ENCODE peak calls at places on chromosome 20, in six cellular contexts. X is lung, U is breast epithelium, Q is aorta, Z is gastrocnemius medialis, E is psoas muscle. N is an unnamed sample. For H3K9me3, the result is how much of the 10 kb centered on the place peaks cover.

GRCh38 chr20:973785-974194 is 28.3 kb downstream of the RSPO4 start:
- DNase-seq in Q (no peak), E (no peak), U (no peak), Z (no peak), X (peak), N (no peak)

GRCh38 chr20:62739581-62740285 is 31.1 kb downstream of the NTSR1 start:
- DNase-seq in X (no peak), Q (peak), Z (no peak), U (no peak), E (no peak), N (peak)

GRCh38 chr20:38842558-38842981 is 37.1 kb downstream of the PPP1R16B start:
- DNase-seq in Q (no peak), E (no peak), Z (no peak), U (no peak), X (no peak), N (no peak)

GRCh38 chr20:33915726-33916331 is 77.9 kb upstream of the RALY start:
- DNase-seq in U (no peak), Q (no peak), E (peak), Z (peak), X (no peak), N (peak)

GRCh38 chr20:38723982-38724602 is at the start of gene SLC32A1:
- DNase-seq in Z (no peak), U (no peak), E (no peak), X (no peak), Q (no peak), N (no peak)

GRCh38 chr20:49846206-49846807 is 33.7 kb downstream of the SLC9A8 start:
- DNase-seq in X (peak), Z (no peak), E (no peak), Q (no peak), U (no peak), N (no peak)

GRCh38 chr20:51802170-51802745 is at the start of gene SALL4:
- DNase-seq in U (no peak), X (no peak), E (no peak), Z (no peak), Q (no peak), N (peak)

GRCh38 chr20:8901237-8902025 is 167.5 kb upstream of the PLCB4 start:
- DNase-seq in U (peak), Z (peak), X (no peak), Q (peak), E (peak), N (no peak)

GRCh38 chr20:15498926-15499325 is 1074.3 kb downstream of the KIF16B start:
- DNase-seq in X (no peak), Q (no peak), U (no peak), Z (no peak), E (no peak), N (no peak)

GRCh38 chr20:38324159-38324558 is 20.2 kb downstream of the BPI start:
- DNase-seq in X (no peak), U (no peak), Z (no peak), Q (no peak), E (no peak), N (no peak)

GRCh38 chr20:41770427-41770826 is 152.2 kb upstream of the CHD6 start:
- DNase-seq in X (no peak), U (no peak), Z (no peak), Q (no peak), E (no peak), N (no peak)

GRCh38 chr20:23234311-23235078 is 116.1 kb upstream of the NXT1 start:
- DNase-seq in X (no peak), Q (no peak), Z (no peak), E (no peak), U (no peak), N (no peak)

GRCh38 chr20:49608752-49609670 is 41.1 kb upstream of the PTGIS start:
- DNase-seq in U (no peak), E (peak), Q (peak), X (peak), Z (no peak), N (peak)

GRCh38 chr20:4006640-4007039 is 8.7 kb downstream of the RNF24 start:
- DNase-seq in Z (peak), X (no peak), U (peak), E (peak), Q (peak), N (no peak)

GRCh38 chr20:51176846-51177245 is 153.9 kb upstream of the KCNG1 start:
- DNase-seq in X (no peak), E (no peak), Q (no peak), U (no peak), Z (no peak), N (no peak)

GRCh38 chr20:51128198-51128597 is 105.3 kb upstream of the KCNG1 start:
- DNase-seq in X (no peak), E (no peak), Z (no peak), U (no peak), Q (no peak), N (no peak)

GRCh38 chr20:25219365-25219764 is 23.9 kb downstream of the ENTPD6 start:
- DNase-seq in Z (no peak), U (no peak), E (no peak), X (no peak), Q (no peak), N (no peak)

GRCh38 chr20:20407891-20408805 is 40.2 kb downstream of the INSM1 start:
- DNase-seq in Q (no peak), U (no peak), X (no peak), Z (no peak), E (no peak), N (no peak)

GRCh38 chr20:10131612-10132345 is 86.9 kb upstream of the SNAP25 start:
- DNase-seq in U (peak), X (no peak), Q (peak), E (peak), Z (no peak), N (peak)

GRCh38 chr20:38932457-38933120 is 6.4 kb downstream of the FAM83D start:
- DNase-seq in Q (no peak), X (no peak), U (no peak), E (no peak), Z (no peak), N (no peak)

GRCh38 chr20:46361386-46361785 is 45.0 kb downstream of the ELMO2 start:
- DNase-seq in Z (no peak), E (no peak), X (no peak), Q (no peak), U (no peak), N (no peak)

GRCh38 chr20:50191065-50191565 is 485 bp downstream of the CEBPB start:
- DNase-seq in E (peak), U (peak), Z (no peak), X (no peak), Q (peak), N (peak)

GRCh38 chr20:22995923-22996322 is 39.2 kb upstream of the SSTR4 start:
- DNase-seq in Q (no peak), E (no peak), Z (no peak), X (no peak), U (no peak), N (no peak)

GRCh38 chr20:3067139-3068009 is 4.0 kb upstream of the OXT start:
- DNase-seq in Q (no peak), X (no peak), E (no peak), Z (no peak), U (no peak), N (no peak)

GRCh38 chr20:40279390-40279789 is 409.6 kb downstream of the MAFB start:
- DNase-seq in X (no peak), U (peak), E (no peak), Z (peak), Q (peak), N (no peak)

GRCh38 chr20:14478126-14478525 is 140.7 kb upstream of the FLRT3 start:
- DNase-seq in Z (no peak), X (no peak), E (no peak), U (no peak), Q (no peak), N (no peak)

DNA sequence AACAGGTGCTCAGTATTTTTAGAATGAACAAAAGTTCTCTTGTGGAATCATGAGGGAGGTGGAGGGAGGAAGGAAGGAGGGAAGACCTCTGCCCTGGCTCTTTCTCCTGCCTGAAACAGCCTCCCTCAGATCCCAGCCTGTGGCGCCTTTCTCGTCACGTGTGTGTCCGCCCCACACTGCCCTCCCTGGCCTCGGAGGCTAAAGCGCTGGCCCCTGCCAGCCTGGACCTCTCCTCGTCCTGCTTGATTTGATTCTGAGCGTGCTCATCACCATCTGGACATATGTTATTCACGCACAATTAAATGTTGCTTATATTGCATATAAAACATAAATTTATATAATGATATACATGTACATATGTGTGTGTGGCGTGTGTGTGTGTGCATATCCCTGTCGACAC is 41.0 kb downstream of the PHACTR3 start:
- DNase-seq in Z (no peak), E (no peak), Q (no peak), X (peak), U (no peak), N (no peak)
- H3K9me3 ChIP-seq in Z (under half), E (under half), Q (under half), X (under half), U (under half), N (under half)

DNA sequence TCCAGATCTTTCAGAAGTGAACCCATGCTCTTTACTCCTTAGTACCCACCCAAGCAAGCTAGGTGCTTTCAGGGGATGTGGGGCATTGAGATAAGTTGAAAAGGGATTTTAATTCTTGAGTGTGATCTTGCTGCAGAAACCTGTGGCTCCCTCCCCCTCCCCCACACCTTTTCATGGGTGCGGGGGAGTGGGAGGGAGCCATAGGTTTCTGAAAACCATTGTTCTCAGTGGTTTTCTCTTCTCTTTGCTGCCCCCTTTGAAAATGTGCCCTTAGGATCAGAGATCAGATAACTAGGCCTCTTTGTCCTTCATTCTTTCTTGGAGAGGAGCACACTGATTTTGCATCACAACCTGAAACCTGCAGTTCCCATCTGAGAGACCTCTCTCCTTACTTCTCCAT is 2.4 kb downstream of the PCSK2 start:
- DNase-seq in E (no peak), Q (no peak), U (no peak), Z (no peak), X (no peak), N (no peak)
- H3K4me3 ChIP-seq in E (no peak), Q (no peak), U (no peak), Z (no peak), X (no peak), N (no peak)

GRCh38 chr20:35129647-35130069 is 17.5 kb downstream of the EDEM2 start:
- DNase-seq in Z (no peak), U (no peak), Q (no peak), X (no peak), E (no peak), N (no peak)
- H3K27ac ChIP-seq in Z (no peak), U (no peak), Q (no peak), X (no peak), E (no peak), N (no peak)

GRCh38 chr20:31322504-31322903 is 14.1 kb upstream of the DEFB116 start:
- DNase-seq in U (no peak), Z (no peak), Q (no peak), X (no peak), E (no peak), N (no peak)
- H3K9me3 ChIP-seq in U (under half), Z (under half), Q (under half), X (under half), E (under half), N (under half)

DNA sequence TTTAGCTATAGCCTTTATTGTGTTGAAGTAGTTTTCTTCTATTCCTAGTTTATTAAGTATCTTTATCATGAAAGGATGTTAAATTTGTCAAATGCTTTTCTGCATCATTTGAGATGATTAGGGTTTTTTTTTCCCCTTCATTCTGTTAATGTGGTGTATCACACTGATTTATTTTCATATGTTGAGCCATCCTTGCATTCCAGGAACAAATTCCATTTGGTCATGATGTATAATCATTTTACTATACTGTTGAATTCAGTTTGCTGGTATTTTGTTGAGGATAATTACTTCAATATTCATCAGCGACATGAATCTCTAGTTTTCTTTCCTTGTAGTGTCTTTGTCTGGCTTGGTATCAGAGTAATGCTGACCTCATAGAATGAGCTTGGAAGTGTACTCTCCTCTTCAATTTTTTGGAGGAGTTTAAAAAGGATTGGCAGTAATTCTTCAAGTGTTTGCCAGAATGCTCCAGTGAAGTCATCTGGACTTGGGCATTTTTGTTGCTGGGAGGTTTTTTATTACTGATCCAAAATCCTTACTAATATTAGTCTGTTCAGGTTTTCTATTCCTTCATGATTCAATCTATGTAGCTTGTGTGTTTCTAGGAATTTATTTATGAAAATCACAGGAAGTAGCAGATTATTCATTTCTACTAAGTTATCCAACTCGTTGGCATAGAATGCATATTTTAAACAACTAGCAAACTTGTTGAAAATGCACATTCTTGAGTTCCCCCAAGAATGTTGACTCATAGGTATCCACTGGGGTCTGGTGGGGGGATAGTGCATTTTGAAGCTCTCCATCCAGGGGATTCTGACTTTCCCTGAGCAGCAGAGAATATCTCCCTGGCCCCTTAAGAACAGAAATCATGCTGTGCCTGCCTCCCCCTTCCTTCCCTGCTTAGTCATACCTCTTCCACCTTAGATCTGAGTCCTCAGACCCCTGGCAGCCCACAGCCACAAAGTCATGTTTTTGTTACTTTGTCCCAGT is 187.1 kb downstream of the BMP7 start:
- DNase-seq in Z (no peak), Q (no peak), E (no peak), U (no peak), X (no peak), N (no peak)
- H3K4me3 ChIP-seq in Z (no peak), Q (no peak), E (no peak), U (no peak), X (no peak), N (no peak)

DNA sequence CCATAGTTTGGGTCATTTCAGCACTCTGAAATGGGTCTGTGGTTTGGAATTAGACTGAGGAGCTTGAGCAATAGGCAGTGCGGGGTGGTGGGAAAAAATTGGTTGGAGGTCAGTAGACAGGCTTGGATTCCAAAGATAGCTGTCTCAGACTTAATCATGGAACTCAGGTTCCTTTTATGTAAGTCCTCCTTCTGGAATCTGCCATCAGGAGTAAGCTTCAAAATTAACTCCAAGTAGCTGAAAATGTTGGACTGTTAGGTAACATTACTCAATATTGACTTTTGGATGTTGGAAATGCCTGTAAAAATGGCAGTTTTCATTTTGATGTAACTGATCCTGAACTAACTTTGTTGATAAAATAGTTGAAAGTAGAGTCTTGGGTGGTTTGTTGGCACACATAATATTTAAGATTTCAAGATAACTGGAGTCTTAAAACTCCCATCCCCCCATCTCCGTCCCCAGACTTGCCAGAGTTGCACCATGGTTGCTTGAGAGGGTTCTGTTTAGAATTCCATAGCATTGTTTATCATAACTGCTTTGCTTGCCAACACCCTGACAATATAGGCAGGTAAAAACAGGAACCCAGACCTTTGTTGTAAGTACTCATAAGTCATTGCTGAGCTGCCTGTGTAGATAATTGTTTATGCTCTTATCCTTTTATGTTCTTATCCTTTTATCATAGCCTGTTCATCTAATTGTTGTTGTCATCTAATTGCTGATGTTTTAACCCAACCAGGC is 83.1 kb downstream of the PHF20 start:
- DNase-seq in Q (no peak), X (no peak), U (no peak), E (no peak), Z (no peak), N (no peak)
- H3K27ac ChIP-seq in Q (no peak), X (no peak), U (no peak), E (no peak), Z (no peak), N (no peak)

GRCh38 chr20:54914995-54915394 is 439.6 kb downstream of the DOK5 start:
- DNase-seq in Z (no peak), E (no peak), X (no peak), U (no peak), Q (no peak), N (no peak)

GRCh38 chr20:54909702-54910101 is 434.3 kb downstream of the DOK5 start:
- DNase-seq in Z (no peak), U (no peak), X (no peak), Q (no peak), E (no peak), N (no peak)
- H3K9me3 ChIP-seq in Z (under half), U (under half), X (under half), Q (under half), E (under half), N (under half)

GRCh38 chr20:45322952-45323383 is 14.9 kb upstream of the MATN4 start:
- DNase-seq in E (peak), X (peak), Q (peak), Z (peak), U (no peak), N (peak)

GRCh38 chr20:45320948-45321595 is 13.0 kb upstream of the MATN4 start:
- DNase-seq in U (no peak), Q (no peak), E (no peak), Z (no peak), X (no peak), N (no peak)

GRCh38 chr20:45328451-45328850 is 19.8 kb downstream of the SDC4 start:
- DNase-seq in Z (no peak), X (no peak), Q (no peak), E (no peak), U (no peak), N (peak)

GRCh38 chr20:45323731-45324130 is 15.6 kb upstream of the MATN4 start:
- DNase-seq in E (no peak), Q (no peak), U (no peak), Z (peak), X (no peak), N (no peak)

DNA sequence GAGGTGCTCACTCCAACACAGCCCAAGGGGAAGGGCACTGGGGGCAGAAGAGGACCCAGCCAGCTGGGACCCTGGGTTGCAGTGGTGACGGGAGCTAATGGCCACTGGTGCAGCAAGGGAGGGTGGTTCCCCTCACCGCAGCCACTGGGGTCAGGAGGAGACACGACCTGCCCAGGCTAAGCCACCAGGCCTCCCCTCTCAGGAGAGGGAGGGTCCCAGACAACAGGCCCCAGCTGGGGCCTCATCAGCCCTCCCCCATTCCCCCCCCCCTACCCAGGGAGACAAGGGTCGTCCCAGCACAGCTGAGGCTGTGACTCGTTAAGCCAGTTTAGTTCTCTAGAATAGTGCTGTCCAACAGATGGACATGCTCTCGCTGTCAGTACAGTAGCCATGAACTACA is 17.3 kb upstream of the MATN4 start:
- DNase-seq in Q (no peak), E (no peak), U (no peak), X (no peak), Z (no peak), N (no peak)
- H3K4me3 ChIP-seq in Q (no peak), E (no peak), U (no peak), X (no peak), Z (no peak), N (no peak)

GRCh38 chr20:17210983-17211382 is 15.9 kb upstream of the PCSK2 start:
- DNase-seq in Z (no peak), U (no peak), X (no peak), Q (no peak), E (no peak), N (no peak)
- H3K27ac ChIP-seq in Z (no peak), U (no peak), X (no peak), Q (no peak), E (no peak), N (no peak)